ENCODE peak calls at places on chromosomes 16 and 17, in five cellular contexts. Q is heart left ventricle, M is prostate gland, U is AG10803, E is sigmoid colon. N is an unnamed sample.

GRCh38 chr17:36818134-36818825 is 119.0 kb upstream of the LHX1 start:
- DNase-seq in Q (no peak), M (no peak), U (no peak), E (no peak), N (no peak)

GRCh38 chr17:71084219-71084618 is 914.9 kb downstream of the KCNJ2 start:
- DNase-seq in Q (no peak), M (peak; percentile 9), U (peak; percentile 16), E (no peak), N (peak; percentile 42)

GRCh38 chr16:50038756-50039529 is 13.9 kb downstream of the CNEP1R1 start:
- DNase-seq in Q (peak; percentile 64), M (no peak), U (no peak), E (peak; percentile 73), N (no peak)

GRCh38 chr16:77344306-77344705 is 90.5 kb downstream of the ADAMTS18 start:
- DNase-seq in Q (no peak), M (no peak), U (no peak), E (no peak), N (no peak)

GRCh38 chr17:2899911-2900310 is 103.7 kb downstream of the RAP1GAP2 start:
- DNase-seq in Q (no peak), M (no peak), U (no peak), E (no peak), N (no peak)

GRCh38 chr17:42276609-42277341 is 584 bp upstream of the STAT5B start:
- DNase-seq in Q (peak; percentile 78), M (no peak), U (peak; percentile 73), E (peak; percentile 92), N (peak; percentile 89)

GRCh38 chr17:77943971-77944370 is 14.5 kb upstream of the TNRC6C start:
- DNase-seq in Q (no peak), M (no peak), U (no peak), E (no peak), N (no peak)

GRCh38 chr17:41065829-41066624 is at the start of gene KRTAP2-4:
- DNase-seq in Q (no peak), M (no peak), U (peak; percentile 92), E (no peak), N (peak; percentile 85)

GRCh38 chr16:29985271-29985811 is 10.1 kb downstream of the HIRIP3 start:
- DNase-seq in Q (no peak), M (no peak), U (no peak), E (no peak), N (no peak)

GRCh38 chr16:83887564-83887963 is 11.4 kb upstream of the MLYCD start:
- DNase-seq in Q (no peak), M (no peak), U (peak; percentile 16), E (no peak), N (no peak)

GRCh38 chr16:2933136-2933535 is 21.4 kb downstream of the FLYWCH1 start:
- DNase-seq in Q (no peak), M (no peak), U (no peak), E (peak; percentile 62), N (no peak)

GRCh38 chr17:3667366-3668278 is 756 bp downstream of the TAX1BP3 start:
- DNase-seq in Q (peak; percentile 92), M (peak; percentile 82), U (peak; percentile 94), E (peak; percentile 96), N (peak; percentile 94)

GRCh38 chr17:27157297-27157696 is 136.6 kb upstream of the WSB1 start:
- DNase-seq in Q (no peak), M (no peak), U (no peak), E (no peak), N (no peak)

GRCh38 chr17:63442549-63443035 is 3.5 kb downstream of the CYB561 start:
- DNase-seq in Q (no peak), M (no peak), U (no peak), E (no peak), N (no peak)

GRCh38 chr17:13086142-13086769 is 68.4 kb upstream of the ELAC2 start:
- DNase-seq in Q (peak; percentile 20), M (no peak), U (peak; percentile 93), E (no peak), N (no peak)

GRCh38 chr17:6706499-6706898 is 6.7 kb downstream of the SLC13A5 start:
- DNase-seq in Q (no peak), M (no peak), U (no peak), E (peak; percentile 50), N (no peak)

GRCh38 chr17:21286066-21286770 is 1.7 kb downstream of the MAP2K3 start:
- DNase-seq in Q (peak; percentile 88), M (peak; percentile 83), U (peak; percentile 98), E (peak; percentile 98), N (peak; percentile 99)

GRCh38 chr17:8273884-8274444 is 14.5 kb upstream of the RANGRF start:
- DNase-seq in Q (no peak), M (no peak), U (no peak), E (no peak), N (no peak)

GRCh38 chr16:89656435-89657121 is 930 bp downstream of the CHMP1A start:
- DNase-seq in Q (no peak), M (no peak), U (no peak), E (no peak), N (no peak)

DNA sequence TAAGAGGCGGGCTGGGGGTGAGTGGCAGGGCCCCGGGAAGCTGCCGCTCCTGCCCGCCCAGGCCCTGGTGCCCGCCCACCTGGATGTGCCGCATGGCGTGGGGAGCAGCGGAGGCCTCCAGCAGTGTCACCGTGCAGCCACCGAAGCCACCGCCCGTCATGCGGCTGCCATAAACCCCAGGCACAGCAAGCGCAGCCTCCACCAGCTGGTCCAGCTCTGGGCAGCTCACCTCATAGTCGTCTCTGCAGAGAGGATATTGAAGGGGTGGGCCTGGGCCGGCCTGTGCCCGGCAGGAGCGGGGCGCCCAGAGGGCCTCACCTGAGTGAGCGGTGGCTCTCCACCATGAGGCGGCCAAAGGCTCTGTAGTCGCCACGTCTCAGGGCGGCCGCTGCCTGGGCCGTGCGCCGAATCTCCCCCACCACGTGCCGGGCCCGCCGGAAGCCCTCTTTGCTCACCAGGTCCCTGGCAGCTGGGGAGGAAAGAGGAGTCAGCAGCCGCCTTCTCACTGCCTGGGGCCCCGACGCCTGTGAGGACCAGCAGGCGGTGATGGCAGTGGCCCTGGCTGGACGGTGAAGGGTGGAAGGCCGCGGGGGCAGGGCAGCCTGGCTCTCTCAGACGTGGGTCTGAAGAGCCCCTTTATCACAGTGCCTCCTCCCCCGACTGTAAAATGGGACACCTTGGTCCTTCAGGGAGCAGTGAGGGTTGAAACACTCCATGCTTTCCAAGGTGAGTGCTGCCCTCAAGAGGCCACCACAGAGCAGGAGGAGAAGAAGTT is 6.7 kb downstream of the GALK1 start:
- DNase-seq in Q (no peak), M (no peak), U (no peak), E (no peak), N (no peak)
- TF ChIP-seq CTCF in Q (no peak), M (peak; percentile 11), U (peak; percentile 19), E (no peak), N (peak; percentile 60)

DNA sequence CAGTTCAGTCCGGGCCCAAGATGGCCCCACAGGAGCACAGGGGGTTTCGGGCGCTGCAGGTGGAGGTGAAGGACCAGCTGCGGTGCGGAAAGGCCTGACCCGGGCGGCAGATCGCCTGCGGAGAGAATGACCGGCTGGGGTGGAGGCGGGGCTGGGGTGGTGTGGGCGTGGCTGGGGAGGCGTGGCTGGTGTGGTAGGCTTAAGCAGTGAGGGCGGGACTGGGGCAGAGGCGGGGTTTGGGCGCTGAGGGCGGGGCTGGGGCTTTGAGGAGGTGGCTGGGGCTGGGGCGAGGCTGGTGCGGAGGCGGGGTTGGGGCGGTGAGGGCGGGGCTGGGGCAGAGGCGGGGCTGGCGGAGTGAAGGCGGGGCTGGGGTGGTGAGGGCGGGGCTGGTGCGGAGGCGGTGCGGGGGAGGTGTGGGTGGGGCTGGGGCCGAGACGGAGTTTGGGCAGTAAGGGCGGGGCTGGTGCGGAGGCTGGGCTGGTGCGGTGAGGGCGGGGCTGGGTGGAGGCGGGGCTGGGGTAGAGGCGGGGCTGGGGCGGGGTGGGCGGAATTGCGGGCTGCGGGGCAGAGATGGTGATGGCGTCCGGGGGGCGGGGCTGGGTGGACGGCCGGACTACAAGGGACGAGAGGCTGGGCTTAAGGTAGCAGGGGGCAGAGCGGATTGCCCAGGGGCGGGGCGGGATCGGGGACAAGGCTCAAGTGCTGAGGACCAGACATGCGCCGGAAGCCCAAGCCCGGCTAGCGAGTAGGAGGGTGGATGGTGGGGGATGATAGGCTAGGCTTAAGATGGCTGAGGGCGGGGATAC is 9.9 kb upstream of the GSDMA start:
- DNase-seq in Q (peak; percentile 98), M (peak; percentile 97), U (peak; percentile 95), E (peak; percentile 99), N (peak; percentile 98)
- H3K4me3 ChIP-seq in Q (no peak overlapping the region), M (peak overlapping the region; percentile 31), U (peak overlapping the region; percentile 60), E (peak overlapping the region; percentile 44), N (peak overlapping the region; percentile 48)

GRCh38 chr17:81693491-81694360 is 9.4 kb upstream of the MRPL12 start:
- DNase-seq in Q (no peak), M (no peak), U (no peak), E (no peak), N (no peak)
- TF ChIP-seq CTCF in Q (no peak), M (no peak), U (no peak), E (no peak), N (peak; percentile 24)

DNA sequence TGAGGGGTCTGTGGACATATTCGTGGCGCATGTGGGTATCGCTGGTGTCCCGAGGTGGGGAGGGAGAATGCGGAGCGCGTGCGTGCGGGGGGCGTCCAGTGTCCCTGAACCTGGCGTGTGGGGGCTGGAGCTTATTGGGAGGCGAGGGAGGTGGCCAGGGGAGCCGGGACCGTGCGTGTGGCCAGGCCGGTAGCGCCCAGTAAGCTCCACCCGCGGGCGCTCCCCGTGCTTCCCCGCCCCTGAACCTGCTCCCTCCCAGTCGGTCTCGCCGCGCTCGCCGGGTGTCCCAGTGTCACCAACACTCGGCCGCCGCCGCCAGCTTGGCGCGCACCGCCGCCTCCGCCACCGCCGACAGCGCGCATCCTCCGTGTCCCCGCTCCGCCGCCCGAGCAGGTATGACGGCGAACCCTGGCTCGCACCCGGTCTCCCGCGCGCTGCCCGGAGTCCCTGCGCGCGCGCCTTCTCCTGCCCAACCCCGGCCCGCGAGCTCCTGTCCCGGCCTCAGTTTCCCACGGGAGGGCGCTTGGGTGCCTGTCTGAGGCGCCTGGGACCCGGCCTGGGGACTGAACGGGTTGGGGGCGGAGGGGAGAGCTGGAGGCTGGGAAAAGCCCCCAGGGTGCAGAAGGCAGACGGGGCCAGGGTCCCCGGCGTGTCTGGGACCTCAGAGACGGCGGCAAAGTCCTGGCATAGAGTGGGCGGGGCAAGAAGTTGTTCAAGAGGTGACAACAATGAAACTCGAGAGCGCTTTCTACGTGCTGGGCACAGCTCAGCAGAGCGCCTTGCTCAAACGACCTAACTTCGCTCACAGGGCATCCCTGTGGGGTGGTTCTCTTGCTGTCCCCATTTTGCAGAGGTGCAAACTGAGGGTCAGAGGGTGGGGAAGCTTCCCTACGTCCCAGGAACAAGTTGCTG is at the start of gene SCNN1B:
- DNase-seq in Q (no peak), M (peak; percentile 46), U (no peak), E (no peak), N (no peak)
- H3K4me3 ChIP-seq in Q (peak within 1 kb of the TSS; percentile 20), M (peak within 1 kb of the TSS; percentile 39), U (no peak within 1 kb of the TSS), E (peak within 1 kb of the TSS; percentile 40), N (no peak within 1 kb of the TSS)

DNA sequence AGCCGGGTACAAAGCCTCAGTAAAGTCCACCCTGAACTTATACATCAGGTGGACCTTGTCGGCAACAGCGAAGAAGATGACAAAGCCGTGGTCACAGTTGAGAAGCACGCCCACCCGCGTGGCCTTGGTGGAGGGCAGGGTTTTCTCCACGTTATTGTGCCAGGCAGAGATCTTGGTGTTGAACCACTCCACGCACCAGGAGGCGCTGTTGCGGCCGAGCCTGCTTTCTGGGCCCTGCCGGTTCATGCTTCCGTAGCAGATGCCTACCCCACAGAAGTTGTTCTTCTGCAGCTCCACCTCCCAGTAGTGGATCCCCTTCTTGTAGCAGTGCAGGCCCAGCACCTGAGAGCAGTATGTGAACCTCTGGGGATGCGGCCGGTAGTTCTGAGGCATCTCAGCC is 22.1 kb downstream of the TRIM25 start:
- DNase-seq in Q (no peak), M (no peak), U (no peak), E (no peak), N (no peak)
- TF ChIP-seq CTCF in Q (peak; percentile 29), M (peak; percentile 35), U (peak; percentile 41), E (no peak), N (peak; percentile 56)